ENCODE peak calls at places on chromosomes 11 and 22, in five cellular contexts. J is effector memory CD8-positive, alpha-beta T cell; B is ELR; K is heart left ventricle; E is KBM-7. R is an unnamed sample.
A peak's percentile ranks its signal among the peaks of the same experiment; 100 is the strongest.

GRCh38 chr22:19884161-19884953 is 29.7 kb upstream of the GNB1L start:
- DNase-seq in J (no peak), B (no peak), K (no peak), E (no peak), R (no peak)

GRCh38 chr11:123460006-123460700 is 30.1 kb downstream of the GRAMD1B start:
- DNase-seq in J (no peak), B (no peak), K (no peak), E (no peak), R (no peak)

GRCh38 chr22:43923191-43923590 is 414 bp upstream of the PNPLA3 start:
- DNase-seq in J (no peak), B (peak; percentile 53), K (no peak), E (peak; percentile 55), R (no peak)

GRCh38 chr22:31895317-31896133 is 48.8 kb upstream of the YWHAH start:
- DNase-seq in J (no peak), B (no peak), K (no peak), E (no peak), R (no peak)

GRCh38 chr11:12017865-12018453 is 9.5 kb upstream of the DKK3 start:
- DNase-seq in J (no peak), B (no peak), K (peak; percentile 36), E (no peak), R (no peak)

GRCh38 chr11:96324912-96325311 is 18.1 kb downstream of the MAML2 start:
- DNase-seq in J (no peak), B (peak; percentile 87), K (no peak), E (no peak), R (peak; percentile 39)

GRCh38 chr11:131533164-131533563 is 162.7 kb downstream of the NTM start:
- DNase-seq in J (no peak), B (no peak), K (no peak), E (no peak), R (no peak)

GRCh38 chr22:40396882-40397281 is 26.5 kb downstream of the SGSM3 start:
- DNase-seq in J (no peak), B (peak; percentile 53), K (peak; percentile 48), E (no peak), R (peak; percentile 95)

GRCh38 chr11:12060385-12060980 is 49.9 kb upstream of the MICAL2 start:
- DNase-seq in J (no peak), B (no peak), K (no peak), E (no peak), R (no peak)